ENCODE peak calls at places on chromosomes 11 and 22, in four cellular contexts. W, J, D and T are unnamed samples.

GRCh38 chr11:64007629-64008282 is 21.5 kb downstream of the OTUB1 start:
- DNase-seq in W (no peak), J (peak; percentile 79), D (no peak), T (no peak)

GRCh38 chr22:50398698-50399648 is 55.8 kb downstream of the PPP6R2 start:
- DNase-seq in W (no peak), J (no peak), D (no peak), T (peak; percentile 23)

GRCh38 chr11:76839326-76839725 is 21.4 kb upstream of the ACER3 start:
- DNase-seq in W (no peak), J (no peak), D (no peak), T (no peak)

GRCh38 chr11:71562120-71562519 is 3.2 kb upstream of the KRTAP5-10 start:
- DNase-seq in W (no peak), J (no peak), D (no peak), T (no peak)

GRCh38 chr22:37552560-37553163 is 7.6 kb upstream of the CDC42EP1 start:
- DNase-seq in W (peak; percentile 72), J (peak; percentile 68), D (no peak), T (no peak)

GRCh38 chr11:123451183-123451907 is 21.3 kb downstream of the GRAMD1B start:
- DNase-seq in W (no peak), J (no peak), D (no peak), T (no peak)

GRCh38 chr11:58513747-58514367 is 6.0 kb upstream of the OR5B21 start:
- DNase-seq in W (peak; percentile 56), J (no peak), D (no peak), T (peak; percentile 12)

GRCh38 chr11:110173775-110174644 is 80.8 kb downstream of the ZC3H12C start:
- DNase-seq in W (peak; percentile 67), J (peak; percentile 50), D (peak; percentile 38), T (peak; percentile 64)

GRCh38 chr11:133163463-133164419 is 368.6 kb downstream of the OPCML start:
- DNase-seq in W (peak; percentile 46), J (no peak), D (no peak), T (no peak)

GRCh38 chr11:24622262-24622661 is 125.4 kb downstream of the LUZP2 start:
- DNase-seq in W (no peak), J (no peak), D (no peak), T (no peak)

GRCh38 chr11:82932564-82932963 is 31.0 kb downstream of the DDIAS start:
- DNase-seq in W (no peak), J (no peak), D (no peak), T (no peak)

GRCh38 chr11:61688368-61689163 is 8.4 kb downstream of the DAGLA start:
- DNase-seq in W (no peak), J (peak; percentile 73), D (no peak), T (no peak)

GRCh38 chr22:32572741-32573140 is 98.1 kb downstream of the FBXO7 start:
- DNase-seq in W (no peak), J (no peak), D (no peak), T (no peak)

GRCh38 chr22:50440544-50441249 is 34.1 kb downstream of the SBF1 start:
- DNase-seq in W (no peak), J (no peak), D (no peak), T (no peak)

GRCh38 chr11:114057147-114057546 is 2.4 kb upstream of the ZBTB16 start:
- DNase-seq in W (peak; percentile 32), J (no peak), D (no peak), T (no peak)

GRCh38 chr11:6303657-6304056 is 16.6 kb downstream of the CAVIN3 start:
- DNase-seq in W (peak; percentile 72), J (no peak), D (no peak), T (no peak)

DNA sequence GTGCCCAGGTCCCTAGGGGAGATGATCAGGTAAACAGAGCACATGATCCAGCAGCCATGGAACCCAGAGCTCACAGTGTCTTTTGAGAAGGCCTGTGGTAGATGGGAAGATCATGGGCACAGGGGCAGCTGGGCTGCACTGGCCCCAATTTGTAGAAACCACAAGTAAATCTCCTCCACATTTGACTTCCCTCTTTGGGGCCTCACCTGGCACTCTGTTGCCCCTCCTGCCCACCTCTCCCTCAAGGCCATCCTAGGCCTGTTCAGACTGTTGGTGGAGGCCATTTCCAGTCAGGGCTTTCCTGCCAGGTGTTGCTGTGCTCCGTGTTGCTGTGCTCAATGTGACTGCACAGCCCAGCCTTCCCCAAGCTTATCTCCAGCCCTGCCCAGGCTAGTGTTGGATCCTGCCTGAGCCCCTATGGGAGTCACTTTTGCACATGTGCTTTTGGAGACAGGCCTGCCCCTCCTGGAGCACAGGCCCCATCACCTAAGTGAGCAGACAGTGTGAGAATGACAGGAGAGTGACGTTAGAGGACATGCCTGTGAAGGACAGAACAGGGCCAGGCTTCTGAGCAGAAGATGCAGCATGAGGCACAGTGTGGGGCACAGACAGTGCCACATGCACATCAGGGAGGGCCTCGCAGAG is 36.7 kb upstream of the SUSD2 start:
- DNase-seq in W (no peak), J (no peak), D (no peak), T (no peak)
- H3K27ac ChIP-seq in W (no peak overlapping the region), J (peak overlapping the region; percentile 90), D (no peak overlapping the region), T (peak overlapping the region; percentile 56)

GRCh38 chr11:44006882-44007495 is 40.8 kb upstream of the ACCSL start:
- DNase-seq in W (no peak), J (peak; percentile 49), D (no peak), T (no peak)
- H3K27ac ChIP-seq in W (no peak overlapping the region), J (peak overlapping the region; percentile 76), D (no peak overlapping the region), T (no peak overlapping the region)

DNA sequence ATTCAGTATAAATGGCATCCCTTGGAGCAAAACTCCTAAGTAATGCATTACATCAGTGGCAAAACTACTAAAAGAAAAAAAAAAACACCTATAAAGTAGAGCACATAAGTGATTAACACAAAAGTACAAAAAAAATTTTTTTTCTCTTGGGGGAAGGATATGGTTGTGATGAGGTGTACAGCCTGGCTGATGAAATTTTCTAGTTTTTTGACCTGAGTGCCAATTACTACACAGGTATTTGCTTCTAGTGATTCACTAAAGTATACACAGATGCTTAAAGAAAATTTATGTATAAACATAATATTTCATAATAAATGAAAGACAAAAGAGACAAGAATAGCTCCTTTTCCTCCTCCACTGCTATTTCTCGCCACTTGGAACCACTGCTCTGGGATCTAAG is 71.8 kb upstream of the APOA1 start:
- DNase-seq in W (no peak), J (no peak), D (no peak), T (no peak)
- H3K27ac ChIP-seq in W (no peak overlapping the region), J (no peak overlapping the region), D (no peak overlapping the region), T (no peak overlapping the region)

GRCh38 chr22:26806445-26807170 is 149.2 kb downstream of the MIAT start:
- DNase-seq in W (no peak), J (no peak), D (no peak), T (no peak)

GRCh38 chr22:26800858-26801257 is 143.5 kb downstream of the MIAT start:
- DNase-seq in W (peak; percentile 54), J (no peak), D (no peak), T (no peak)

GRCh38 chr22:26804315-26804714 is 146.9 kb downstream of the MIAT start:
- DNase-seq in W (no peak), J (no peak), D (no peak), T (no peak)

GRCh38 chr22:26801449-26801848 is 144.1 kb downstream of the MIAT start:
- DNase-seq in W (no peak), J (no peak), D (no peak), T (no peak)

DNA sequence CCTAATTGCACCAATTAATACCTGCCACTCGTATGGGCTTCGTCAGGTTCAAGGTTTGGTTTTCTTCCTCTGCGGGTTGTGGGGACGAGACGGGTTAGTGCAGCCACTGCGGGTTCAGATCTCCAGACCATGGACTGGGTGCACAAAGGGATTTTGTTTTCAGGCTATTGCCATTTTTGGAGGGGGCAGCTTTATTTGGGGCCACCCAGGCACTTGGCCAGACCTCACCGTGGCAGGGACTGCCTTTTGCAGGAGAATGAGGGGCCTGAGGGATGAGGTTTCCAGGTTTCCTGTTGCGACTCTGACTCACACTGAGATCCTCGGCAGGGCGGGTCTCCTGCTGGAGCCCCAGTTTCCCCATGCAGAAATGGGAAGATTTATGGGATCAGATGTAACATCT is 147.7 kb downstream of the MIAT start:
- DNase-seq in W (no peak), J (no peak), D (no peak), T (no peak)
- H3K27ac ChIP-seq in W (no peak overlapping the region), J (no peak overlapping the region), D (no peak overlapping the region), T (no peak overlapping the region)